ENCODE peak calls at places on chromosomes 2 and 18, in four cellular contexts. One of them, this sample, is unnamed.

GRCh38 chr2:42268528-42269151 is 92.4 kb downstream of the COX7A2L start:
- DNase-seq in hepatocyte: no peak
- DNase-seq in endothelial cell of umbilical vein: peak
- DNase-seq in neural progenitor cell: no peak
- DNase-seq in this sample: no peak

GRCh38 chr2:99448556-99448955 is 41.3 kb downstream of the REV1 start:
- DNase-seq in hepatocyte: no peak
- DNase-seq in endothelial cell of umbilical vein: peak
- DNase-seq in neural progenitor cell: no peak
- DNase-seq in this sample: no peak

GRCh38 chr2:240452471-240453256 is 17.2 kb downstream of the GPC1 start:
- DNase-seq in hepatocyte: peak
- DNase-seq in endothelial cell of umbilical vein: peak
- DNase-seq in neural progenitor cell: peak
- DNase-seq in this sample: peak

GRCh38 chr2:196205891-196206408 is 34.6 kb upstream of the STK17B start:
- DNase-seq in hepatocyte: no peak
- DNase-seq in endothelial cell of umbilical vein: peak
- DNase-seq in neural progenitor cell: no peak
- DNase-seq in this sample: peak

GRCh38 chr2:20657522-20658235 is 6.8 kb upstream of the HS1BP3 start:
- DNase-seq in hepatocyte: no peak
- DNase-seq in endothelial cell of umbilical vein: no peak
- DNase-seq in neural progenitor cell: no peak
- DNase-seq in this sample: no peak

GRCh38 chr18:48488388-48488850 is 50.4 kb upstream of the CTIF start:
- DNase-seq in hepatocyte: peak
- DNase-seq in endothelial cell of umbilical vein: peak
- DNase-seq in neural progenitor cell: no peak
- DNase-seq in this sample: peak

GRCh38 chr2:146124741-146125140 is 1604.8 kb upstream of the ZEB2 start:
- DNase-seq in hepatocyte: peak
- DNase-seq in endothelial cell of umbilical vein: no peak
- DNase-seq in neural progenitor cell: no peak
- DNase-seq in this sample: peak

GRCh38 chr2:152505495-152505906 is 170.5 kb downstream of the FMNL2 start:
- DNase-seq in hepatocyte: no peak
- DNase-seq in endothelial cell of umbilical vein: peak
- DNase-seq in neural progenitor cell: no peak
- DNase-seq in this sample: peak

GRCh38 chr2:96537066-96537733 is 648 bp downstream of the ARID5A start:
- DNase-seq in hepatocyte: peak
- DNase-seq in endothelial cell of umbilical vein: peak
- DNase-seq in neural progenitor cell: peak
- DNase-seq in this sample: peak

GRCh38 chr2:191565647-191566198 is 112.2 kb upstream of the NABP1 start:
- DNase-seq in hepatocyte: peak
- DNase-seq in endothelial cell of umbilical vein: no peak
- DNase-seq in neural progenitor cell: no peak
- DNase-seq in this sample: no peak

GRCh38 chr2:233079953-233080835 is 20.1 kb downstream of the INPP5D start:
- DNase-seq in hepatocyte: no peak
- DNase-seq in endothelial cell of umbilical vein: no peak
- DNase-seq in neural progenitor cell: no peak
- DNase-seq in this sample: no peak

GRCh38 chr18:2602844-2603243 is 31.5 kb downstream of the NDC80 start:
- DNase-seq in hepatocyte: no peak
- DNase-seq in endothelial cell of umbilical vein: no peak
- DNase-seq in neural progenitor cell: no peak
- DNase-seq in this sample: no peak

GRCh38 chr2:232039086-232039485 is 77.6 kb downstream of the DIS3L2 start:
- DNase-seq in hepatocyte: no peak
- DNase-seq in endothelial cell of umbilical vein: no peak
- DNase-seq in neural progenitor cell: no peak
- DNase-seq in this sample: no peak

GRCh38 chr2:6493669-6494068 is 372.0 kb downstream of the CMPK2 start:
- DNase-seq in hepatocyte: no peak
- DNase-seq in endothelial cell of umbilical vein: no peak
- DNase-seq in neural progenitor cell: no peak
- DNase-seq in this sample: no peak

GRCh38 chr2:176931588-176932563 is 280.7 kb upstream of the HNRNPA3 start:
- DNase-seq in hepatocyte: peak
- DNase-seq in endothelial cell of umbilical vein: peak
- DNase-seq in neural progenitor cell: no peak
- DNase-seq in this sample: peak

GRCh38 chr18:9380101-9380500 is 45.5 kb downstream of the TWSG1 start:
- DNase-seq in hepatocyte: no peak
- DNase-seq in endothelial cell of umbilical vein: no peak
- DNase-seq in neural progenitor cell: no peak
- DNase-seq in this sample: peak

GRCh38 chr2:26988165-26988879 is 17.9 kb downstream of the MAPRE3 start:
- DNase-seq in hepatocyte: no peak
- DNase-seq in endothelial cell of umbilical vein: no peak
- DNase-seq in neural progenitor cell: no peak
- DNase-seq in this sample: peak

GRCh38 chr2:11631462-11631861 is 38.5 kb downstream of the NTSR2 start:
- DNase-seq in hepatocyte: no peak
- DNase-seq in endothelial cell of umbilical vein: no peak
- DNase-seq in neural progenitor cell: no peak
- DNase-seq in this sample: no peak

GRCh38 chr2:104734937-104735586 is 118.9 kb upstream of the POU3F3 start:
- DNase-seq in hepatocyte: no peak
- DNase-seq in endothelial cell of umbilical vein: no peak
- DNase-seq in neural progenitor cell: no peak
- DNase-seq in this sample: peak

GRCh38 chr2:102753563-102754159 is 8.2 kb upstream of the TMEM182 start:
- DNase-seq in hepatocyte: peak
- DNase-seq in endothelial cell of umbilical vein: peak
- DNase-seq in neural progenitor cell: peak
- DNase-seq in this sample: peak

GRCh38 chr2:14790041-14790640 is 157.6 kb downstream of the LRATD1 start:
- DNase-seq in hepatocyte: no peak
- DNase-seq in endothelial cell of umbilical vein: no peak
- DNase-seq in neural progenitor cell: no peak
- DNase-seq in this sample: no peak

GRCh38 chr2:189982777-189983394 is 79.6 kb downstream of the MSTN start:
- DNase-seq in hepatocyte: no peak
- DNase-seq in endothelial cell of umbilical vein: peak
- DNase-seq in neural progenitor cell: peak
- DNase-seq in this sample: no peak

GRCh38 chr2:6654279-6654678 is 211.4 kb downstream of the CMPK2 start:
- DNase-seq in hepatocyte: no peak
- DNase-seq in endothelial cell of umbilical vein: no peak
- DNase-seq in neural progenitor cell: no peak
- DNase-seq in this sample: no peak

GRCh38 chr2:30661173-30662107 is 145.8 kb downstream of the CAPN13 start:
- DNase-seq in hepatocyte: no peak
- DNase-seq in endothelial cell of umbilical vein: no peak
- DNase-seq in neural progenitor cell: no peak
- DNase-seq in this sample: peak

GRCh38 chr2:222304737-222305509 is 6.1 kb upstream of the PAX3 start:
- DNase-seq in hepatocyte: no peak
- DNase-seq in endothelial cell of umbilical vein: no peak
- DNase-seq in neural progenitor cell: peak
- DNase-seq in this sample: no peak
- TF ChIP-seq EZH2 in hepatocyte: peak
- TF ChIP-seq EZH2 in endothelial cell of umbilical vein: peak
- TF ChIP-seq EZH2 in neural progenitor cell: no peak
- TF ChIP-seq EZH2 in this sample: peak

GRCh38 chr18:57435851-57436192 is 648 bp downstream of the ONECUT2 start:
- DNase-seq in hepatocyte: no peak
- DNase-seq in endothelial cell of umbilical vein: no peak
- DNase-seq in neural progenitor cell: no peak
- DNase-seq in this sample: no peak

GRCh38 chr18:57434536-57435494 is at the start of gene ONECUT2:
- DNase-seq in hepatocyte: peak
- DNase-seq in endothelial cell of umbilical vein: peak
- DNase-seq in neural progenitor cell: peak
- DNase-seq in this sample: peak

GRCh38 chr18:57437433-57437781 is 2.2 kb downstream of the ONECUT2 start:
- DNase-seq in hepatocyte: no peak
- DNase-seq in endothelial cell of umbilical vein: no peak
- DNase-seq in neural progenitor cell: peak
- DNase-seq in this sample: no peak

GRCh38 chr18:57436965-57437333 is 1.8 kb downstream of the ONECUT2 start:
- DNase-seq in hepatocyte: no peak
- DNase-seq in endothelial cell of umbilical vein: no peak
- DNase-seq in neural progenitor cell: no peak
- DNase-seq in this sample: no peak

DNA sequence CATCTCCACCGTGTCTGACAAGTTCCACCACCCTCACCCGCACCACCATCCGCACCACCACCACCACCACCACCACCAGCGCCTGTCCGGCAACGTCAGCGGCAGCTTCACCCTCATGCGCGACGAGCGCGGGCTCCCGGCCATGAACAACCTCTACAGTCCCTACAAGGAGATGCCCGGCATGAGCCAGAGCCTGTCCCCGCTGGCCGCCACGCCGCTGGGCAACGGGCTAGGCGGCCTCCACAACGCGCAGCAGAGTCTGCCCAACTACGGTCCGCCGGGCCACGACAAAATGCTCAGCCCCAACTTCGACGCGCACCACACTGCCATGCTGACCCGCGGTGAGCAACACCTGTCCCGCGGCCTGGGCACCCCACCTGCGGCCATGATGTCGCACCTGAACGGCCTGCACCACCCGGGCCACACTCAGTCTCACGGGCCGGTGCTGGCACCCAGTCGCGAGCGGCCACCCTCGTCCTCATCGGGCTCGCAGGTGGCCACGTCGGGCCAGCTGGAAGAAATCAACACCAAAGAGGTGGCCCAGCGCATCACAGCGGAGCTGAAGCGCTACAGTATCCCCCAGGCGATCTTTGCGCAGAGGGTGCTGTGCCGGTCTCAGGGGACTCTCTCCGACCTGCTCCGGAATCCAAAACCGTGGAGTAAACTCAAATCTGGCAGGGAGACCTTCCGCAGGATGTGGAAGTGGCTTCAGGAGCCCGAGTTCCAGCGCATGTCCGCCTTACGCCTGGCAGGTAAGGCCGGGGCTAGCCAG is 1.2 kb downstream of the ONECUT2 start:
- DNase-seq in hepatocyte: no peak
- DNase-seq in endothelial cell of umbilical vein: no peak
- DNase-seq in neural progenitor cell: peak
- DNase-seq in this sample: no peak
- TF ChIP-seq EZH2 in hepatocyte: peak
- TF ChIP-seq EZH2 in endothelial cell of umbilical vein: peak
- TF ChIP-seq EZH2 in neural progenitor cell: peak
- TF ChIP-seq EZH2 in this sample: peak

DNA sequence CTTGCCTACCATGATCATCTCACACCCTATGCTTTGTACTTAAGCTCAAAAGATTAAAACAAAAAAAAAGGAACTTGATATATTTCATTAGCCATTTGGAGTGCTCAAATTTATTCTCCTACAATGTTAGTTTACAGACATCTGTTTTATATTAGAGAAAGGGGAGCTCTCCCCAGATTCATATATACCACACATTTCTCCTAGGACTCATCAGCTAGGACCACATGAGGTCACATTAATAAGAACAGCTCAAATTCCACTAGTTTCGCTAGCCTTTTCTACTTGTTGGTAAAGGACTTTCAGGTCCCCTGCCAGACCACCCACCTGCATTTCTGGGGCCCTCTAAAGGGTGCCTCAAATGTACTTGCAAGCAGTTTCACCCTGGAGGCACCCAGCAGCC is 151.2 kb upstream of the MMADHC start:
- DNase-seq in hepatocyte: no peak
- DNase-seq in endothelial cell of umbilical vein: no peak
- DNase-seq in neural progenitor cell: no peak
- DNase-seq in this sample: peak
- TF ChIP-seq EZH2 in hepatocyte: no peak
- TF ChIP-seq EZH2 in endothelial cell of umbilical vein: no peak
- TF ChIP-seq EZH2 in neural progenitor cell: no peak
- TF ChIP-seq EZH2 in this sample: no peak

DNA sequence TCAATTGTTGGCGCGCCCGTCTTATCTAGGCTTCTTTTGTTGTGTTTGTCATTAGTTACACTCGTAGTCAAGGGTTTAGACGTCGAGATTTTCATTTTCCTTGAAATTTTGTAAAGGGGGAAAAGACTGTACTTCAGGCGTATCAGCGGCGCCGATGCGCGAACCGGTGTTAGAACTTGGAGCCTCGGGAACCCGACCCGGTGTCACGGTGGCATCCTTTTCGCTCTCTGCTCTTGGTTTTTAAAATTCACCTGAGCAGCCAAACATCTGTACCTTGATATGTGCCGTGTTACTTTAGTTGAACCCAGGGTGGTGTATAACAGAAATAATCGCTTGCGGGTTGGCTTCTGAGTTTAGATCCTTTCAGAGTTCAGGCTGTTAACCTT is 649 bp downstream of the RMC1 start:
- DNase-seq in hepatocyte: no peak
- DNase-seq in endothelial cell of umbilical vein: no peak
- DNase-seq in neural progenitor cell: no peak
- DNase-seq in this sample: no peak
- TF ChIP-seq EZH2 in hepatocyte: no peak
- TF ChIP-seq EZH2 in endothelial cell of umbilical vein: no peak
- TF ChIP-seq EZH2 in neural progenitor cell: no peak
- TF ChIP-seq EZH2 in this sample: no peak

DNA sequence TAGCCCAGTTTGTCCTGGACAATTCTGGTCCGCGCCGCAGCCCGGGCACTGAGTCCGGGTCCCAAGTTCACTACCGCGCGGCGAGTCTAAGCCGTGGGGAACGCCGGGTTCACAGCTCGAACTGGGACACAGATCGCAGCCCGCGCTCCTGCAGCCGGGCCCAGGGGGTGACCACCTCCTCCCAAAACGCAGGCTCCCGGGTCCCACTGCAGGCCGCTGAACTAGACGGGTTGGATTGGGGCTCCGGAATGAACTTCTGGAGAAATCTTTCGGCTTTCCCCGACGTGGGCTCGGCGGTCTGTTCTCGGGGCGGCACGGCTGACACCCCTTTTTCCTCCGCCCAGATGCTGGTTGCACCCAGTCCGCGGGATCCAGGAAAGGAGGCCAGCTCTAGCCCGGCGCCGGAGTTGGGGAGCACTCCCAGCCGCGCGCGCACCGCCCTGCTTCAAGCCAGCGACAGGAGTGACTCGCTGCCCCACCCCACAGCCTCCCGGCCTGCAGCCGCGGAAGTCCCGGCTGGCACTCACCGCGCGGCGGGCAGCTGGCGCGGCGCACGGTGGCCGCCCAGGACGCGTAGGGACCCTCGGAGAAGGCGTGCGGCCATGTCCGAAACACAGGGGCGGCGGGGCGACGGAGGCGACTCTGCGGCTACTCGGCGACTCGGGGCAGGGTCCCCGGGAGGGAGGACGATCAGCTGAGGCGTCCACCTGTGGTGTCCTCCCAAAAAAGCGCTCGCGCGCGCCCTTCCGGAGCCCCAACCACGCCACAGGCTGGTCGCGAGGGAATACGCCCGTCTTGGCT is at the start of gene ACADL:
- DNase-seq in hepatocyte: peak
- DNase-seq in endothelial cell of umbilical vein: peak
- DNase-seq in neural progenitor cell: peak
- DNase-seq in this sample: peak
- TF ChIP-seq EZH2 in hepatocyte: peak
- TF ChIP-seq EZH2 in endothelial cell of umbilical vein: peak
- TF ChIP-seq EZH2 in neural progenitor cell: peak
- TF ChIP-seq EZH2 in this sample: no peak

This sample was measured in fibroblast of lung.